ENCODE peak calls at places on chromosomes 6 and 20, in ten cellular contexts. One of them, this sample, is unnamed.

GRCh38 chr20:35226775-35227681 is 538 bp downstream of the MMP24 start:
- DNase-seq in HFFc6: no peak
- DNase-seq in GM12864: no peak
- DNase-seq in GM13977: peak; percentile 55
- DNase-seq in ovary: peak; percentile 41
- DNase-seq in HCT116: no peak
- DNase-seq in mesothelial cell of epicardium: peak; percentile 83
- DNase-seq in cardiac fibroblast: peak; percentile 34
- DNase-seq in AG04450: no peak
- DNase-seq in AG10803: peak; percentile 27
- DNase-seq in this sample: peak; percentile 69

GRCh38 chr6:33827546-33828451 is 24.0 kb upstream of the MLN start:
- DNase-seq in HFFc6: no peak
- DNase-seq in AG10803: peak; percentile 44
- DNase-seq in AG04450: no peak
- DNase-seq in GM12864: no peak
- DNase-seq in mesothelial cell of epicardium: no peak
- DNase-seq in GM13977: no peak
- DNase-seq in cardiac fibroblast: no peak
- DNase-seq in HCT116: no peak
- DNase-seq in ovary: no peak
- DNase-seq in this sample: no peak

GRCh38 chr6:159104163-159104885 is 59.5 kb upstream of the TAGAP start:
- DNase-seq in HCT116: no peak
- DNase-seq in AG10803: peak; percentile 35
- DNase-seq in ovary: peak; percentile 43
- DNase-seq in mesothelial cell of epicardium: peak; percentile 68
- DNase-seq in cardiac fibroblast: peak; percentile 58
- DNase-seq in GM12864: no peak
- DNase-seq in AG04450: no peak
- DNase-seq in GM13977: peak; percentile 79
- DNase-seq in HFFc6: peak; percentile 9
- DNase-seq in this sample: peak; percentile 57

GRCh38 chr6:57822896-57823358 is 505.5 kb downstream of the PRIM2 start:
- DNase-seq in HCT116: no peak
- DNase-seq in ovary: no peak
- DNase-seq in AG10803: no peak
- DNase-seq in mesothelial cell of epicardium: no peak
- DNase-seq in GM12864: no peak
- DNase-seq in HFFc6: peak; percentile 28
- DNase-seq in GM13977: no peak
- DNase-seq in cardiac fibroblast: peak; percentile 86
- DNase-seq in AG04450: no peak
- DNase-seq in this sample: no peak

GRCh38 chr6:109690373-109690739 is 646 bp downstream of the AK9 start:
- DNase-seq in AG10803: no peak
- DNase-seq in mesothelial cell of epicardium: peak; percentile 72
- DNase-seq in HCT116: no peak
- DNase-seq in GM13977: peak; percentile 55
- DNase-seq in GM12864: no peak
- DNase-seq in AG04450: no peak
- DNase-seq in HFFc6: no peak
- DNase-seq in cardiac fibroblast: no peak
- DNase-seq in ovary: peak; percentile 43
- DNase-seq in this sample: peak; percentile 42

GRCh38 chr20:10360878-10361277 is 73.1 kb downstream of the MKKS start:
- DNase-seq in GM13977: no peak
- DNase-seq in ovary: no peak
- DNase-seq in mesothelial cell of epicardium: no peak
- DNase-seq in HCT116: no peak
- DNase-seq in HFFc6: no peak
- DNase-seq in AG10803: no peak
- DNase-seq in cardiac fibroblast: no peak
- DNase-seq in GM12864: no peak
- DNase-seq in AG04450: no peak
- DNase-seq in this sample: no peak

GRCh38 chr6:220312-220711 is 72.0 kb upstream of the DUSP22 start:
- DNase-seq in ovary: no peak
- DNase-seq in HCT116: no peak
- DNase-seq in AG10803: no peak
- DNase-seq in cardiac fibroblast: no peak
- DNase-seq in HFFc6: no peak
- DNase-seq in GM12864: no peak
- DNase-seq in AG04450: no peak
- DNase-seq in mesothelial cell of epicardium: no peak
- DNase-seq in GM13977: no peak
- DNase-seq in this sample: no peak

GRCh38 chr6:97064578-97064977 is 140.1 kb downstream of the KLHL32 start:
- DNase-seq in ovary: no peak
- DNase-seq in GM13977: no peak
- DNase-seq in GM12864: no peak
- DNase-seq in HFFc6: no peak
- DNase-seq in AG04450: no peak
- DNase-seq in AG10803: no peak
- DNase-seq in cardiac fibroblast: no peak
- DNase-seq in mesothelial cell of epicardium: no peak
- DNase-seq in HCT116: no peak
- DNase-seq in this sample: no peak

GRCh38 chr6:98458713-98459112 is 375.7 kb upstream of the POU3F2 start:
- DNase-seq in cardiac fibroblast: no peak
- DNase-seq in mesothelial cell of epicardium: no peak
- DNase-seq in AG04450: no peak
- DNase-seq in GM13977: no peak
- DNase-seq in GM12864: no peak
- DNase-seq in HCT116: no peak
- DNase-seq in AG10803: no peak
- DNase-seq in HFFc6: no peak
- DNase-seq in ovary: no peak
- DNase-seq in this sample: no peak

GRCh38 chr6:139402935-139403386 is 28.5 kb upstream of the CITED2 start:
- DNase-seq in HCT116: no peak
- DNase-seq in AG04450: no peak
- DNase-seq in AG10803: peak; percentile 99
- DNase-seq in GM12864: no peak
- DNase-seq in GM13977: no peak
- DNase-seq in cardiac fibroblast: peak; percentile 84
- DNase-seq in HFFc6: peak; percentile 96
- DNase-seq in ovary: no peak
- DNase-seq in mesothelial cell of epicardium: no peak
- DNase-seq in this sample: no peak

GRCh38 chr20:32463642-32464400 is 105.7 kb downstream of the ASXL1 start:
- DNase-seq in cardiac fibroblast: no peak
- DNase-seq in GM12864: no peak
- DNase-seq in HCT116: no peak
- DNase-seq in GM13977: no peak
- DNase-seq in AG04450: no peak
- DNase-seq in AG10803: no peak
- DNase-seq in ovary: no peak
- DNase-seq in mesothelial cell of epicardium: no peak
- DNase-seq in HFFc6: no peak
- DNase-seq in this sample: peak; percentile 58

GRCh38 chr6:128600397-128600951 is 80.1 kb upstream of the PTPRK start:
- DNase-seq in ovary: no peak
- DNase-seq in cardiac fibroblast: peak; percentile 94
- DNase-seq in mesothelial cell of epicardium: no peak
- DNase-seq in GM13977: no peak
- DNase-seq in GM12864: no peak
- DNase-seq in AG10803: peak; percentile 97
- DNase-seq in HCT116: no peak
- DNase-seq in AG04450: peak; percentile 61
- DNase-seq in HFFc6: peak; percentile 94
- DNase-seq in this sample: no peak

GRCh38 chr20:31824125-31824485 is 4.9 kb downstream of the MYLK2 start:
- DNase-seq in GM13977: no peak
- DNase-seq in ovary: no peak
- DNase-seq in cardiac fibroblast: no peak
- DNase-seq in HFFc6: no peak
- DNase-seq in AG10803: no peak
- DNase-seq in HCT116: no peak
- DNase-seq in AG04450: no peak
- DNase-seq in GM12864: no peak
- DNase-seq in mesothelial cell of epicardium: no peak
- DNase-seq in this sample: no peak

GRCh38 chr6:149473080-149474052 is 11.4 kb downstream of the ZC3H12D start:
- DNase-seq in cardiac fibroblast: no peak
- DNase-seq in mesothelial cell of epicardium: no peak
- DNase-seq in ovary: no peak
- DNase-seq in GM12864: no peak
- DNase-seq in GM13977: no peak
- DNase-seq in HCT116: no peak
- DNase-seq in HFFc6: no peak
- DNase-seq in AG10803: no peak
- DNase-seq in AG04450: no peak
- DNase-seq in this sample: no peak

GRCh38 chr6:167146977-167147376 is 10.8 kb downstream of the GPR31 start:
- DNase-seq in ovary: no peak
- DNase-seq in HFFc6: no peak
- DNase-seq in mesothelial cell of epicardium: no peak
- DNase-seq in cardiac fibroblast: no peak
- DNase-seq in HCT116: no peak
- DNase-seq in AG10803: no peak
- DNase-seq in GM12864: no peak
- DNase-seq in GM13977: no peak
- DNase-seq in AG04450: no peak
- DNase-seq in this sample: no peak

GRCh38 chr20:4973330-4974097 is 27.8 kb downstream of the SLC23A2 start:
- DNase-seq in mesothelial cell of epicardium: no peak
- DNase-seq in GM12864: peak; percentile 64
- DNase-seq in AG10803: peak; percentile 87
- DNase-seq in HFFc6: peak; percentile 83
- DNase-seq in cardiac fibroblast: peak; percentile 86
- DNase-seq in HCT116: no peak
- DNase-seq in GM13977: peak; percentile 70
- DNase-seq in ovary: peak; percentile 83
- DNase-seq in AG04450: peak; percentile 70
- DNase-seq in this sample: no peak

DNA sequence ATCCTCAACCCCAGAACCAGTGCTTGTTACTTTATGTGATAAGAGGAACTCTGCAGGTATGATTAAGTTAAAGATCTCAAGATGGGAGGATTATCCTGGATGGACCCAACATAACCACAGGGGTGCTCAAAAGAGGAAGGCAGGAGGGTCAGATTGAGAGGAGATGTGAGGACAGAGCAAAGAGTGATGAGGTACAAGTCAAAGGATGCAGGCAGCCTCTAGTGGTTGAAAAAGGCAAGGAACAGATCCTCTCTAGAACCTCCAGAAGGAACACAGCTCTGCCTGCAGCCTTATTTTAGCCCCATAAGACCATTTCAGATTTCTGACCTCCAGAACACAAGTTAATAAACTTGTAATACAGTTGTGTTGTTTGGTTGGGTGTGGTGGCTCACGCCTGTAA is 41.2 kb downstream of the PDSS2 start:
- DNase-seq in HFFc6: peak; percentile 24
- DNase-seq in GM13977: peak; percentile 19
- DNase-seq in AG04450: no peak
- DNase-seq in AG10803: no peak
- DNase-seq in HCT116: no peak
- DNase-seq in ovary: no peak
- DNase-seq in cardiac fibroblast: peak; percentile 51
- DNase-seq in GM12864: no peak
- DNase-seq in mesothelial cell of epicardium: no peak
- DNase-seq in this sample: no peak
- TF ChIP-seq CTCF in HFFc6: peak; percentile 73
- TF ChIP-seq CTCF in GM13977: peak; percentile 46
- TF ChIP-seq CTCF in AG04450: peak; percentile 50
- TF ChIP-seq CTCF in AG10803: peak; percentile 48
- TF ChIP-seq CTCF in HCT116: peak; percentile 58
- TF ChIP-seq CTCF in ovary: no peak
- TF ChIP-seq CTCF in cardiac fibroblast: peak; percentile 76
- TF ChIP-seq CTCF in GM12864: peak; percentile 82
- TF ChIP-seq CTCF in mesothelial cell of epicardium: no peak
- TF ChIP-seq CTCF in this sample: peak; percentile 42

GRCh38 chr6:44926556-44926955 is 401.6 kb upstream of the RUNX2 start:
- DNase-seq in cardiac fibroblast: peak; percentile 40
- DNase-seq in ovary: no peak
- DNase-seq in HFFc6: no peak
- DNase-seq in AG10803: no peak
- DNase-seq in GM13977: no peak
- DNase-seq in AG04450: no peak
- DNase-seq in HCT116: no peak
- DNase-seq in mesothelial cell of epicardium: no peak
- DNase-seq in GM12864: no peak
- DNase-seq in this sample: no peak
- TF ChIP-seq CTCF in cardiac fibroblast: no peak
- TF ChIP-seq CTCF in ovary: no peak
- TF ChIP-seq CTCF in HFFc6: no peak
- TF ChIP-seq CTCF in AG10803: no peak
- TF ChIP-seq CTCF in GM13977: no peak
- TF ChIP-seq CTCF in AG04450: no peak
- TF ChIP-seq CTCF in HCT116: no peak
- TF ChIP-seq CTCF in mesothelial cell of epicardium: no peak
- TF ChIP-seq CTCF in GM12864: no peak
- TF ChIP-seq CTCF in this sample: no peak

DNA sequence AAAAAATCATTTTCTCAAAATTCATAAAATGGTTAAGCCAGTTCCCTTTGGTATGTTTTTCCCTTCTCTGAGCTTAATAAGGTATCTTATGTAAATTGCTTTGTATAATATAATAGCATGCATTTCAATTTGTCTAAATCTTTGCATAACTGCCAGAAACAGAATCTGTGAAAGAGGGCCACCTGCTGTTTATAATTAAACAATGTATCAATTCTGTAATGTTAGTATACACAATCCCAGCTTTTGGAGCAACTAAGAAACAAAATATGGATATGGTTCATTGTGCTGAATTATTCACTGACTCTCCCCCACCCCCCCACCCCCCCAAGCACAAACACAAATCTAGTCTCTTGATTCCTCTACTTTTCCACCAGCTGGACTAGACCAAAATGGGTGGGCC is 54.8 kb downstream of the GPX5 start:
- DNase-seq in AG04450: no peak
- DNase-seq in HCT116: no peak
- DNase-seq in ovary: no peak
- DNase-seq in mesothelial cell of epicardium: no peak
- DNase-seq in GM13977: no peak
- DNase-seq in HFFc6: no peak
- DNase-seq in cardiac fibroblast: peak; percentile 12
- DNase-seq in AG10803: no peak
- DNase-seq in GM12864: no peak
- DNase-seq in this sample: no peak
- TF ChIP-seq CTCF in AG04450: no peak
- TF ChIP-seq CTCF in HCT116: peak; percentile 2
- TF ChIP-seq CTCF in ovary: no peak
- TF ChIP-seq CTCF in mesothelial cell of epicardium: no peak
- TF ChIP-seq CTCF in GM13977: peak; percentile 12
- TF ChIP-seq CTCF in HFFc6: peak; percentile 54
- TF ChIP-seq CTCF in cardiac fibroblast: no peak
- TF ChIP-seq CTCF in AG10803: no peak
- TF ChIP-seq CTCF in GM12864: no peak
- TF ChIP-seq CTCF in this sample: peak; percentile 51

DNA sequence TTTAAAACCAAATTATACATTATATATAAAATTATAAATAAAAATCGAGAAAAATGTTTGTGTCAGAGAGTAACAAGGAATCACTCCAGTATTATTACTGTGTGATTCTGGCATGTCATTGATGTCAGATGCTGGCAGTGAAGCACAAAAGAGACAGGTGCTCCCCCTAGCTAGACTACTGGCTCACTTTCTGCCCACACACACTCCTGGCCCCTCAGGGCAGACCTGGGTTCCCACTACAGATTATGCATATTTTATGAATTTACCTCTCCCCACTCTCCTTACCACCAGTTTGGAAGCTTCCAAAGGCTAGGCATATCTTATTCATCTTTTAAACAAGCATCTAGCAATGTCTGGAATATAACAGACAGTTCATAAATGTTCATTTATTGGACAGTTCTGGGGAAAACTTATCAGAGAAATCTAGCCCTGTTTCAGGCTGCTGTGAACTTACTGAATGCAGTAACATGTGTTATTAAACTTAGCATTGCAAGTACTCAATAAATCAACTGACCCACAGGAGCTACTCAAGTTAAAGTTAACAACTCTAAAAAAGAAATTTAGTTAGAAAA is 12.8 kb downstream of the SNX3 start:
- DNase-seq in cardiac fibroblast: no peak
- DNase-seq in mesothelial cell of epicardium: no peak
- DNase-seq in GM12864: no peak
- DNase-seq in HCT116: no peak
- DNase-seq in AG10803: no peak
- DNase-seq in HFFc6: no peak
- DNase-seq in ovary: no peak
- DNase-seq in GM13977: no peak
- DNase-seq in AG04450: no peak
- DNase-seq in this sample: no peak
- TF ChIP-seq CTCF in cardiac fibroblast: no peak
- TF ChIP-seq CTCF in mesothelial cell of epicardium: no peak
- TF ChIP-seq CTCF in GM12864: no peak
- TF ChIP-seq CTCF in HCT116: peak; percentile 18
- TF ChIP-seq CTCF in AG10803: no peak
- TF ChIP-seq CTCF in HFFc6: no peak
- TF ChIP-seq CTCF in ovary: no peak
- TF ChIP-seq CTCF in GM13977: no peak
- TF ChIP-seq CTCF in AG04450: no peak
- TF ChIP-seq CTCF in this sample: no peak

This sample was measured in neural crest cell.